ENCODE peak calls at places on chromosomes 2 and 18, in four cellular contexts. V, B, U and F are unnamed samples.

GRCh38 chr18:2070636-2071035 is 500.7 kb downstream of the METTL4 start:
- DNase-seq in V (no peak), U (no peak), B (no peak), F (no peak)

GRCh38 chr18:62999392-62999791 is 284.1 kb downstream of the PHLPP1 start:
- DNase-seq in B (no peak), V (peak; percentile 9), U (no peak), F (peak; percentile 75)

GRCh38 chr2:219041252-219041651 is at the start of gene CFAP65:
- DNase-seq in B (peak; percentile 53), V (peak; percentile 68), U (peak; percentile 83), F (no peak)

GRCh38 chr2:169462896-169463695 is 16.2 kb upstream of the BBS5 start:
- DNase-seq in B (no peak), V (no peak), U (no peak), F (no peak)

GRCh38 chr2:216664593-216665034 is 30.7 kb downstream of the IGFBP5 start:
- DNase-seq in V (no peak), B (peak; percentile 69), U (peak; percentile 31), F (no peak)

GRCh38 chr2:6506311-6507258 is 359.1 kb downstream of the CMPK2 start:
- DNase-seq in V (no peak), B (peak; percentile 27), U (no peak), F (no peak)

GRCh38 chr2:69514836-69515235 is 77.6 kb upstream of the NFU1 start:
- DNase-seq in U (no peak), V (no peak), B (no peak), F (no peak)

GRCh38 chr2:127007652-127008051 is 99.3 kb downstream of the BIN1 start:
- DNase-seq in V (peak; percentile 23), B (no peak), U (no peak), F (no peak)

GRCh38 chr2:137237055-137237454 is 471.7 kb downstream of the THSD7B start:
- DNase-seq in B (no peak), V (no peak), U (no peak), F (no peak)

GRCh38 chr2:214889301-214889700 is 79.8 kb upstream of the BARD1 start:
- DNase-seq in B (no peak), V (no peak), U (no peak), F (no peak)

GRCh38 chr2:54947121-54947520 is 103.1 kb downstream of the RTN4 start:
- DNase-seq in U (no peak), B (no peak), V (no peak), F (no peak)

GRCh38 chr2:238754259-238754658 is 93.6 kb upstream of the TWIST2 start:
- DNase-seq in V (peak; percentile 18), U (no peak), B (no peak), F (no peak)

GRCh38 chr2:63842149-63843061 is 709 bp downstream of the UGP2 start:
- DNase-seq in U (peak; percentile 53), V (peak; percentile 50), B (peak; percentile 70), F (peak; percentile 54)

GRCh38 chr2:235098273-235098672 is 146.5 kb downstream of the SH3BP4 start:
- DNase-seq in V (peak; percentile 60), B (no peak), U (no peak), F (no peak)

GRCh38 chr18:48887294-48887904 is 63.4 kb downstream of the SMAD7 start:
- DNase-seq in V (no peak), B (no peak), U (no peak), F (peak; percentile 12)

GRCh38 chr2:39511219-39511785 is 74.2 kb upstream of the MAP4K3 start:
- DNase-seq in V (no peak), U (no peak), B (no peak), F (peak; percentile 51)

GRCh38 chr2:154527962-154528361 is 170.5 kb upstream of the KCNJ3 start:
- DNase-seq in U (no peak), B (no peak), V (no peak), F (no peak)

GRCh38 chr2:41990688-41991087 is 57.1 kb upstream of the PKDCC start:
- DNase-seq in U (no peak), B (no peak), V (peak; percentile 37), F (no peak)

GRCh38 chr2:128727404-128727803 is 408.7 kb upstream of the HS6ST1 start:
- DNase-seq in U (no peak), V (no peak), B (no peak), F (no peak)

GRCh38 chr2:45930396-45930792 is 278.9 kb downstream of the PRKCE start:
- DNase-seq in B (peak; percentile 60), V (peak; percentile 26), U (no peak), F (peak; percentile 27)

GRCh38 chr18:10558967-10559298 is 33.1 kb downstream of the NAPG start:
- DNase-seq in U (no peak), B (no peak), V (no peak), F (no peak)

GRCh38 chr2:167212054-167212648 is 323.9 kb downstream of the XIRP2 start:
- DNase-seq in U (peak; percentile 72), V (peak; percentile 36), B (peak; percentile 68), F (no peak)

GRCh38 chr2:152447897-152448296 is 112.9 kb downstream of the FMNL2 start:
- DNase-seq in B (no peak), V (no peak), U (no peak), F (no peak)

GRCh38 chr2:2775018-2775417 is 443.9 kb upstream of the MYT1L start:
- DNase-seq in U (no peak), B (no peak), V (no peak), F (no peak)

GRCh38 chr2:47651296-47651695 is 131.6 kb upstream of the MSH6 start:
- DNase-seq in V (no peak), U (no peak), B (no peak), F (no peak)

GRCh38 chr2:86046985-86047384 is 58.7 kb downstream of the POLR1A start:
- DNase-seq in B (no peak), V (no peak), U (no peak), F (no peak)

GRCh38 chr2:120565095-120565460 is 170.6 kb upstream of the GLI2 start:
- DNase-seq in B (no peak), U (no peak), V (no peak), F (no peak)
- H3K27ac ChIP-seq in B (peak overlapping the region; percentile 59), U (no peak overlapping the region), V (no peak overlapping the region), F (no peak overlapping the region)

GRCh38 chr2:226973821-226974220 is 138.0 kb downstream of the RHBDD1 start:
- DNase-seq in V (no peak), B (no peak), U (no peak), F (no peak)

GRCh38 chr2:226971029-226971584 is 135.3 kb downstream of the RHBDD1 start:
- DNase-seq in U (no peak), V (no peak), B (no peak), F (no peak)

GRCh38 chr2:226971770-226972169 is 135.9 kb downstream of the RHBDD1 start:
- DNase-seq in B (no peak), U (no peak), V (no peak), F (no peak)

GRCh38 chr2:226969412-226969811 is 133.6 kb downstream of the RHBDD1 start:
- DNase-seq in V (no peak), U (no peak), B (no peak), F (peak; percentile 33)

DNA sequence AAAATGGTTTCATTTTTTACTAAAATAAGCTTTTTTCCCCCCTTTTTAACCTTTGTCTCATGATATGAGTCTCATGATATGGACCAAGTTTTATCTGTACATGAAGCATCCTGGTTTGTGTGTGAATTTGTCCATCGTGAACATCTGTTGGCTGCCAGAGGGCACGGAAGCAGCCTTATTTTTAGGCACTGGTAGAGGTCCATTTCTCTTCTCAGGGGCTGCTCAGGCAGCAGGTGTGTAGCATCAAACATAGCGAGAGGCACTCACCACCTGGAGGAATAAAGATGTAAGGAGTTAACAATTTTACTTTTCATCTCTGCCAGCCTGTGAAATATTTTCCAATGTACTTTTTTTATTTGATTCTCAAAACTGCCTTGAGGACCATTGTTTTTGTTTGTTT is 134.5 kb downstream of the RHBDD1 start:
- DNase-seq in B (no peak), V (no peak), U (no peak), F (no peak)
- H3K4me3 ChIP-seq in B (no peak overlapping the region), V (no peak overlapping the region), U (no peak overlapping the region), F (peak overlapping the region; percentile 19)

GRCh38 chr18:3529077-3529476 is 79.1 kb downstream of the TGIF1 start:
- DNase-seq in B (no peak), V (no peak), U (no peak), F (no peak)

GRCh38 chr18:3525870-3526420 is 76.0 kb downstream of the TGIF1 start:
- DNase-seq in B (no peak), U (no peak), V (no peak), F (no peak)

GRCh38 chr18:3528251-3528650 is 78.3 kb downstream of the TGIF1 start:
- DNase-seq in V (no peak), B (no peak), U (no peak), F (no peak)

GRCh38 chr18:3524706-3525105 is 74.7 kb downstream of the TGIF1 start:
- DNase-seq in U (no peak), B (no peak), V (no peak), F (no peak)

DNA sequence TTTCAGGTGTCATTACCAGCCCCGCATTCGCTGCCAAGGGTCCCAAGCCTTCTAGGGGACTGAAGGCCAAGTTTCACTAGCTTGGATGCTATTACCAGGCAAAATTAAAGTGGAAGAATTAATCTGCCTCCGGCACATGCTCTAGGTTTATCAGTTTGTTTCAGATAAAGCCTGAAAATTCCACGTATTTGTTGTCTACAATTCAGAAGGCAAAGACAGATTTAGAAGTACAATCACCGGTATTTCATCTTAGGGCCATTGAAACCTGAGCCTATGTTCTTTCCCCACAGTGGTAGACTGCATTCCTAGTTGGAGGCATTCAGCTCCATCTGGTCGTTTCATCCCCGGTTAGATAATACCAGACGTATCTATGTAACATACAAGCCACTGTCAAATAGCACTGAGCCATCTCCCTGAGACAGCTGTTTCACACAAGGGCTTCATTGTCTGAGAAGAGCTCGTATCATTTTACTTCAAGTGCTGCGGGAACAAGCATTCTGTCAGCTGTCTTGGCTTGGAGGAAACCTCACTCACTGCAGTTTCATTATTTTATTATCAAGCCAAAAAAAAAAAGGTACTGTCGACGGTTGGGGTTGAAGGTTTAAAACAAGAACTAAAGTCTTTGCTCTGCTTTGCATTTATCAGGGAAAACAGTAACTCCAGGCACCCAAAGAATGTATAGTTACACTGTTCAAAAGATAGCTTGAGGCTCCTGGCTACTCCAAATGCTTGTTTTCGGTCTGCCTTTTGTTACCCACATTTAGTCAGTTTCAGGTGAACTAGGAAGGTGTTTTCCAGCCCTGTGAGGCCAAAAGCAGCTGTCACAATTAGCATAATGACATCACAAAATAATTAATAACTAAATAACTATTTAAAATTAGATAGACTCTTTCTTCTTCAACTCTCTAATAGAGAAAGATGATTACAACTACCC is 76.7 kb downstream of the TGIF1 start:
- DNase-seq in B (peak; percentile 34), V (no peak), U (peak; percentile 65), F (no peak)
- H3K27ac ChIP-seq in B (peak overlapping the region; percentile 75), V (no peak overlapping the region), U (no peak overlapping the region), F (no peak overlapping the region)

DNA sequence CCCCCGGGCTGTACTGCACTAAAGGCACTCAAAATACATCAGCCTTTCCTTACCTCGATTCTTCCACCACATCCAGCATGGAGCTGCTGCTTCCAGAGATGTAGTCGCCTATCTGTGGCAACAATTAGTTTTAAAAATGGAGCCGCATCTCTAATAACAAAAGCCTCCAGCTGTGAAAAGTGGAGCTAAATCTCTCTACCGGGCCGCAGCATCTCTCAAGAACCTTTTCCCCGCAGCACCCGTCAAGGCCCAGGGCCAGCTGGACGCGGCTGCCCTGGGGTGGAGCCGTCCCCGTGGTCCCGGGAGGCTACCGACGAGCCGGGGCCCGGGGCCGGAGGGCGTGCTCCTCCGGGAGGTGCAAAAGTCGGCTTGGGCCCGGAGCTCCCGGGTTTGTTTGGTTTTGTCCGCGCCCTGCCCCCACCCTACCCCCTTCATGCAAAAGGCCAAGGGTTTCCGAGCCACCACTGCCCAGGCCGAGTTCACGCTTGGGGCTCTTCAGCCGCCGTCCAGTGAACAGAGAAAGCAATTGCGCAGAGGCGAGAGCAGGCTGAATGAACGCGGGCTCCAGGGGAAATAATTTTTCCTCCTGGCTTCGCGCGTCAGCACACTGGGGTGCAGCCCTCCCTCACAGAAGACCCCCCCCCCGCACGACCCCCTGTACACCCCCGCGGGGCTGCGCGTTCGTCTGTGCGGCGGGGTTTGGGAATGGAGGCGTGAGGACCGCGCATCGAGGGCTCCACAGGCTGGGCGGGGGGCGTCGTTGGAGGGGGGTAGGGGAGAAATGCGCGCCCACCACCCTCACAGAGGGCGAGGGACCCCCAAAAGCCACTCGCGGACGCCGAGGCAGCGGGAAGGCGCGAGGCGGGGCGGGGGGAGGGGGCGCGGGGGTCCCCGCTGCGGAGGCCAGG is 554 bp upstream of the GREB1L start:
- DNase-seq in V (no peak), U (peak; percentile 78), B (peak; percentile 34), F (no peak)
- H3K4me3 ChIP-seq in V (peak overlapping the region; percentile 62), U (peak overlapping the region; percentile 98), B (peak overlapping the region; percentile 56), F (peak overlapping the region; percentile 74)